ENCODE peak calls at places on chromosomes 3 and 15, in eight cellular contexts. Q is activated CD4-positive, alpha-beta T cell treated with anti-CD3 and anti-CD28 coated beads, Interleukin-2, amount 50 U/mL, for 48 hours; N is GM20000; L is HuH-7; D is lung microvascular endothelial cell; F is hippocampal formation; A is neuronal stem cell; U is hepatic stellate cell. I is an unnamed sample.
A peak's percentile ranks its signal among the peaks of the same experiment; 100 is the strongest.

GRCh38 chr15:76866008-76866407 is 39.1 kb downstream of the SCAPER start:
- DNase-seq in Q (no peak), A (no peak), U (no peak), F (no peak), N (no peak), D (no peak), L (no peak), I (no peak)

GRCh38 chr15:68195336-68196112 is 9.6 kb downstream of the CALML4 start:
- DNase-seq in U (no peak), N (no peak), A (no peak), Q (no peak), F (no peak), D (no peak), L (no peak), I (no peak)

GRCh38 chr3:87333393-87333892 is 57.1 kb upstream of the POU1F1 start:
- DNase-seq in A (no peak), U (peak; percentile 31), F (no peak), Q (no peak), L (peak; percentile 15), D (peak; percentile 76), N (no peak), I (no peak)

GRCh38 chr3:30631237-30631961 is 25.0 kb downstream of the TGFBR2 start:
- DNase-seq in Q (peak; percentile 64), L (no peak), A (no peak), D (peak; percentile 84), U (no peak), F (no peak), N (no peak), I (no peak)

GRCh38 chr15:79475312-79475711 is 43.2 kb downstream of the MINAR1 start:
- DNase-seq in Q (no peak), A (no peak), F (no peak), U (no peak), D (no peak), N (no peak), L (no peak), I (no peak)

GRCh38 chr15:77738441-77739437 is 106.0 kb upstream of the LINGO1 start:
- DNase-seq in N (no peak), U (no peak), L (no peak), D (no peak), A (no peak), Q (no peak), F (no peak), I (peak; percentile 30)

GRCh38 chr3:169850618-169851017 is 19.1 kb downstream of the LRRC31 start:
- DNase-seq in F (no peak), D (no peak), A (no peak), U (no peak), N (no peak), Q (no peak), L (no peak), I (no peak)

GRCh38 chr15:31499236-31499952 is 172.8 kb downstream of the KLF13 start:
- DNase-seq in Q (no peak), L (no peak), A (no peak), D (no peak), U (no peak), N (no peak), F (no peak), I (no peak)

GRCh38 chr3:114569186-114569585 is 275.4 kb downstream of the TIGIT start:
- DNase-seq in L (no peak), D (peak; percentile 71), N (no peak), U (no peak), F (no peak), Q (no peak), A (no peak), I (no peak)

GRCh38 chr3:126114406-126115386 is 30.8 kb upstream of the SLC41A3 start:
- DNase-seq in N (no peak), U (no peak), D (no peak), Q (no peak), A (no peak), F (no peak), L (no peak), I (no peak)

GRCh38 chr15:66838671-66839239 is 136.7 kb downstream of the SMAD6 start:
- DNase-seq in N (no peak), A (no peak), F (no peak), L (peak; percentile 87), D (peak; percentile 58), U (peak; percentile 71), Q (no peak), I (peak; percentile 36)

GRCh38 chr15:64810499-64811326 is 14.7 kb downstream of the PIF1 start:
- DNase-seq in F (no peak), N (no peak), Q (no peak), A (no peak), D (no peak), U (no peak), L (no peak), I (no peak)

GRCh38 chr3:123276346-123276745 is 74.6 kb downstream of the SEC22A start:
- DNase-seq in U (no peak), F (no peak), N (no peak), L (no peak), A (no peak), D (no peak), Q (no peak), I (no peak)

GRCh38 chr3:181278468-181279238 is 289.1 kb upstream of the DNAJC19 start:
- DNase-seq in N (peak; percentile 8), F (peak; percentile 19), A (peak; percentile 12), U (no peak), Q (no peak), D (no peak), L (no peak), I (peak; percentile 14)

GRCh38 chr3:20890124-20890523 is 704.1 kb upstream of the SGO1 start:
- DNase-seq in L (no peak), U (no peak), A (no peak), N (no peak), Q (no peak), F (no peak), D (no peak), I (no peak)

GRCh38 chr3:100796556-100796955 is 87.3 kb downstream of the TFG start:
- DNase-seq in L (no peak), A (no peak), Q (no peak), D (peak; percentile 36), U (no peak), F (peak; percentile 1), N (no peak), I (peak; percentile 39)

GRCh38 chr15:71232411-71232810 is 117.1 kb downstream of the THSD4 start:
- DNase-seq in U (no peak), Q (no peak), L (no peak), A (no peak), F (no peak), D (peak; percentile 55), N (no peak), I (no peak)

I was measured in RPMI8226.